ENCODE peak calls at places on chromosomes 12 and 14, in eight cellular contexts. One of them, this sample, is unnamed.

GRCh38 chr14:72457641-72458040 is 436.3 kb downstream of the DPF3 start:
- DNase-seq in IMR-90: peak
- DNase-seq in thyroid gland: no peak
- DNase-seq in sigmoid colon: no peak
- DNase-seq in HepG2: no peak
- DNase-seq in H1: no peak
- DNase-seq in A549: peak
- DNase-seq in body of pancreas: no peak
- DNase-seq in this sample: no peak

GRCh38 chr12:85951823-85952222 is 77.7 kb downstream of the NTS start:
- DNase-seq in IMR-90: peak
- DNase-seq in thyroid gland: no peak
- DNase-seq in sigmoid colon: no peak
- DNase-seq in HepG2: no peak
- DNase-seq in H1: no peak
- DNase-seq in A549: peak
- DNase-seq in body of pancreas: no peak
- DNase-seq in this sample: no peak

GRCh38 chr12:52436000-52436827 is 2.0 kb upstream of the KRT75 start:
- DNase-seq in IMR-90: peak
- DNase-seq in thyroid gland: no peak
- DNase-seq in sigmoid colon: no peak
- DNase-seq in HepG2: no peak
- DNase-seq in H1: no peak
- DNase-seq in A549: no peak
- DNase-seq in body of pancreas: peak
- DNase-seq in this sample: no peak

GRCh38 chr12:32365473-32366064 is 33.8 kb upstream of the FGD4 start:
- DNase-seq in IMR-90: peak
- DNase-seq in thyroid gland: peak
- DNase-seq in sigmoid colon: no peak
- DNase-seq in HepG2: peak
- DNase-seq in H1: peak
- DNase-seq in A549: peak
- DNase-seq in body of pancreas: peak
- DNase-seq in this sample: peak

GRCh38 chr12:464484-465267 is 4.9 kb downstream of the B4GALNT3 start:
- DNase-seq in IMR-90: no peak
- DNase-seq in thyroid gland: peak
- DNase-seq in sigmoid colon: no peak
- DNase-seq in HepG2: no peak
- DNase-seq in H1: no peak
- DNase-seq in A549: no peak
- DNase-seq in body of pancreas: peak
- DNase-seq in this sample: peak

GRCh38 chr14:61188196-61188595 is 92.9 kb downstream of the TMEM30B start:
- DNase-seq in IMR-90: no peak
- DNase-seq in thyroid gland: no peak
- DNase-seq in sigmoid colon: peak
- DNase-seq in HepG2: no peak
- DNase-seq in H1: no peak
- DNase-seq in A549: peak
- DNase-seq in body of pancreas: no peak
- DNase-seq in this sample: peak

GRCh38 chr12:89709994-89710872 is 1.6 kb upstream of the ATP2B1 start:
- DNase-seq in IMR-90: peak
- DNase-seq in thyroid gland: peak
- DNase-seq in sigmoid colon: peak
- DNase-seq in HepG2: no peak
- DNase-seq in H1: no peak
- DNase-seq in A549: no peak
- DNase-seq in body of pancreas: peak
- DNase-seq in this sample: peak

GRCh38 chr12:32603858-32604257 is 75.2 kb upstream of the DNM1L start:
- DNase-seq in IMR-90: peak
- DNase-seq in thyroid gland: no peak
- DNase-seq in sigmoid colon: no peak
- DNase-seq in HepG2: no peak
- DNase-seq in H1: no peak
- DNase-seq in A549: no peak
- DNase-seq in body of pancreas: no peak
- DNase-seq in this sample: no peak

GRCh38 chr12:64673490-64674169 is 63.3 kb downstream of the RASSF3 start:
- DNase-seq in IMR-90: peak
- DNase-seq in thyroid gland: no peak
- DNase-seq in sigmoid colon: no peak
- DNase-seq in HepG2: peak
- DNase-seq in H1: no peak
- DNase-seq in A549: no peak
- DNase-seq in body of pancreas: no peak
- DNase-seq in this sample: no peak

GRCh38 chr14:90599748-90600507 is 203.1 kb downstream of the CALM1 start:
- DNase-seq in IMR-90: peak
- DNase-seq in thyroid gland: peak
- DNase-seq in sigmoid colon: peak
- DNase-seq in HepG2: peak
- DNase-seq in H1: no peak
- DNase-seq in A549: peak
- DNase-seq in body of pancreas: no peak
- DNase-seq in this sample: no peak

GRCh38 chr14:21093018-21093417 is 5.4 kb downstream of the ZNF219 start:
- DNase-seq in IMR-90: no peak
- DNase-seq in thyroid gland: no peak
- DNase-seq in sigmoid colon: no peak
- DNase-seq in HepG2: no peak
- DNase-seq in H1: no peak
- DNase-seq in A549: no peak
- DNase-seq in body of pancreas: no peak
- DNase-seq in this sample: peak

GRCh38 chr14:73741386-73741875 is 27.2 kb upstream of the PNMA1 start:
- DNase-seq in IMR-90: peak
- DNase-seq in thyroid gland: peak
- DNase-seq in sigmoid colon: peak
- DNase-seq in HepG2: peak
- DNase-seq in H1: peak
- DNase-seq in A549: peak
- DNase-seq in body of pancreas: peak
- DNase-seq in this sample: peak
- TF ChIP-seq POLR2A in IMR-90: no peak
- TF ChIP-seq POLR2A in thyroid gland: no peak
- TF ChIP-seq POLR2A in sigmoid colon: no peak
- TF ChIP-seq POLR2A in HepG2: no peak
- TF ChIP-seq POLR2A in H1: no peak
- TF ChIP-seq POLR2A in A549: no peak
- TF ChIP-seq POLR2A in body of pancreas: no peak
- TF ChIP-seq POLR2A in this sample: no peak

GRCh38 chr12:116455540-116456306 is 103.5 kb upstream of the MAP1LC3B2 start:
- DNase-seq in IMR-90: peak
- DNase-seq in thyroid gland: peak
- DNase-seq in sigmoid colon: peak
- DNase-seq in HepG2: no peak
- DNase-seq in H1: no peak
- DNase-seq in A549: peak
- DNase-seq in body of pancreas: peak
- DNase-seq in this sample: peak
- TF ChIP-seq POLR2A in IMR-90: peak
- TF ChIP-seq POLR2A in thyroid gland: no peak
- TF ChIP-seq POLR2A in sigmoid colon: no peak
- TF ChIP-seq POLR2A in HepG2: no peak
- TF ChIP-seq POLR2A in H1: no peak
- TF ChIP-seq POLR2A in A549: no peak
- TF ChIP-seq POLR2A in body of pancreas: no peak
- TF ChIP-seq POLR2A in this sample: no peak

GRCh38 chr12:12794686-12795085 is 9.2 kb downstream of the APOLD1 start:
- DNase-seq in IMR-90: no peak
- DNase-seq in thyroid gland: no peak
- DNase-seq in sigmoid colon: no peak
- DNase-seq in HepG2: no peak
- DNase-seq in H1: no peak
- DNase-seq in A549: no peak
- DNase-seq in body of pancreas: no peak
- DNase-seq in this sample: no peak

GRCh38 chr12:12792421-12792820 is 7.0 kb downstream of the APOLD1 start:
- DNase-seq in IMR-90: no peak
- DNase-seq in thyroid gland: no peak
- DNase-seq in sigmoid colon: no peak
- DNase-seq in HepG2: no peak
- DNase-seq in H1: no peak
- DNase-seq in A549: no peak
- DNase-seq in body of pancreas: no peak
- DNase-seq in this sample: no peak

GRCh38 chr12:12788675-12789368 is 3.4 kb downstream of the APOLD1 start:
- DNase-seq in IMR-90: peak
- DNase-seq in thyroid gland: peak
- DNase-seq in sigmoid colon: peak
- DNase-seq in HepG2: peak
- DNase-seq in H1: no peak
- DNase-seq in A549: peak
- DNase-seq in body of pancreas: peak
- DNase-seq in this sample: peak

GRCh38 chr12:12790956-12791355 is 5.5 kb downstream of the APOLD1 start:
- DNase-seq in IMR-90: no peak
- DNase-seq in thyroid gland: no peak
- DNase-seq in sigmoid colon: no peak
- DNase-seq in HepG2: no peak
- DNase-seq in H1: no peak
- DNase-seq in A549: no peak
- DNase-seq in body of pancreas: no peak
- DNase-seq in this sample: no peak

GRCh38 chr12:12791756-12792346 is 6.4 kb downstream of the APOLD1 start:
- DNase-seq in IMR-90: peak
- DNase-seq in thyroid gland: peak
- DNase-seq in sigmoid colon: peak
- DNase-seq in HepG2: no peak
- DNase-seq in H1: no peak
- DNase-seq in A549: peak
- DNase-seq in body of pancreas: no peak
- DNase-seq in this sample: no peak
- TF ChIP-seq POLR2A in IMR-90: no peak
- TF ChIP-seq POLR2A in thyroid gland: no peak
- TF ChIP-seq POLR2A in sigmoid colon: no peak
- TF ChIP-seq POLR2A in HepG2: no peak
- TF ChIP-seq POLR2A in H1: no peak
- TF ChIP-seq POLR2A in A549: no peak
- TF ChIP-seq POLR2A in body of pancreas: no peak
- TF ChIP-seq POLR2A in this sample: no peak

DNA sequence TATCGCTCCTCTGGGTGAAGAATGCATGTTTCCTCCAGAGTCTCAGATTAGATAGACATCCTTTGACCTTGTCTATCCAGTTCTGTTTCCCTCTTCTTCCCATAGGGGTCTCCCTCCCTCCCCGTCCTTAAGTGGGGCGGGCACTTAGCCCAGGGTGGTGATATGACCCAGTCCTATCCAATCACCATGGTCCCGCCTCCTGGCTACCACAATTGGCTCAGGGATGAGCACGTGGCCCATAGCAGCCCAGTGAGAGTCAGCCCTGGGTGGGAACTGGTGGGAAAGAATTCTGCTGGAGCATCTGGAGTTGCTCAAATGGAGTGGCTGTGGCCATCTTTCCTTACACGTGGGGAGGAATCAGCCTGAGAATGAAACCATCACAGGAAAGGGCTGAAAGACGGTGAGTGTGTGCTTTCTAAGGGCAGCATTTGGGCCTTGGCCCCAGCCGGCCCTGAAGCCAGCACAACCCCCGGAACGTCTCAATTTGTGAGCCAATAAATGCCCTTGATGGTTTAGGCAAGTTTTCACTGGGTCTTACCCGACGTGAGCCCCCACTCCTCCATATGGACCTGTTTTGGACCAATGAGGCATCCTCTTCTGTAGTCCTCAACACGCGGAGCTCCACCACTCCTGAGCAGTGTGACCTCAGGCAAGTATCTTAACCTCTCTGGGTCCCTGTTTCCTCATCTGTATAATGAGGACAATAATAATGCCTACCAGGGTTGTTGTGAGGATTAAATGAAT is 14.3 kb upstream of the MLXIP start:
- DNase-seq in IMR-90: peak
- DNase-seq in thyroid gland: peak
- DNase-seq in sigmoid colon: peak
- DNase-seq in HepG2: peak
- DNase-seq in H1: peak
- DNase-seq in A549: peak
- DNase-seq in body of pancreas: peak
- DNase-seq in this sample: peak
- TF ChIP-seq POLR2A in IMR-90: no peak
- TF ChIP-seq POLR2A in thyroid gland: peak
- TF ChIP-seq POLR2A in sigmoid colon: no peak
- TF ChIP-seq POLR2A in HepG2: peak
- TF ChIP-seq POLR2A in H1: peak
- TF ChIP-seq POLR2A in A549: no peak
- TF ChIP-seq POLR2A in body of pancreas: peak
- TF ChIP-seq POLR2A in this sample: no peak

DNA sequence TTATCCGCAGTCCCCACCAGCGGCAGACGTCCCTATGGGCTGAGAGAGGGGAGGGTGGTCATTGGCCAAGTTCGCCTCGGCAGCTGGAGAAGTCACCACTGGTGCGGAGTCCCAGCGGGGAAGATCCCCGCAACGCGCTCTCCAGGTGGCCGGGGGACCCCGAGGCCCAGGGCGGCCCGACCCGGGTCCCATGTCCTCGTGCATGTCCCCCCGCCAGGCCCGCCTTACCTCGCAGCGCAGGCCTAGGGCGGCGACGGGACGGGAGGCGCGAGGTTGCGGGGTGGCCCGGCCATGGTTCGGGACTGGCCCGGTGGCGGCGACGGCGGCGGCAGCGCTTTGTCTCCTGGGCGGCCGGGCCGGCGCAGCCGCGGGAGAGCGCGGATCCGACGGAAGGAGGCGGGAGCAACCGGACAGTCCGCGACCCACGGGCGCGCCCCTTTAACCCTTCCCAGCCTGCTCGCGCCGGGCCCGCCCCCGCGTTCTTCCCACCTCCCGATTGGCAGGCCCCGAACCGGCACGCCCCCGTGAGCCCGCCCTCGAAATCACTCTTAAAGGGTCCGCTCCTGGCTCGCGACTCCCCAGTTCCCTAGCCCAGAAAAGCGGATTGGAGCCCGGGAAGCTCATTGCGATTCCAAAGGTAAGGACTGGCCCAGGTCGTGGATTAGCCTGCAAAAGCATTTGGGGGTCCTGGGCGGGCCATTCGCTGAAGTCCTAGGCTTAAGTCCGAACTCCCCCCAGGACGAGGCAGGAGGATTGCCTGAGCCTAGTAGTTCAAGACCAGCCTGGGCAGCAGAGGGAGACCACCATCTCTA is at the start of gene PHETA1:
- DNase-seq in IMR-90: peak
- DNase-seq in thyroid gland: peak
- DNase-seq in sigmoid colon: peak
- DNase-seq in HepG2: peak
- DNase-seq in H1: peak
- DNase-seq in A549: peak
- DNase-seq in body of pancreas: peak
- DNase-seq in this sample: peak
- TF ChIP-seq POLR2A in IMR-90: no peak
- TF ChIP-seq POLR2A in thyroid gland: peak
- TF ChIP-seq POLR2A in sigmoid colon: no peak
- TF ChIP-seq POLR2A in HepG2: no peak
- TF ChIP-seq POLR2A in H1: peak
- TF ChIP-seq POLR2A in A549: peak
- TF ChIP-seq POLR2A in body of pancreas: peak
- TF ChIP-seq POLR2A in this sample: peak

GRCh38 chr12:6336079-6336858 is 5.6 kb downstream of the TNFRSF1A start:
- DNase-seq in IMR-90: peak
- DNase-seq in thyroid gland: peak
- DNase-seq in sigmoid colon: peak
- DNase-seq in HepG2: peak
- DNase-seq in H1: peak
- DNase-seq in A549: peak
- DNase-seq in body of pancreas: peak
- DNase-seq in this sample: peak
- TF ChIP-seq POLR2A in IMR-90: no peak
- TF ChIP-seq POLR2A in thyroid gland: peak
- TF ChIP-seq POLR2A in sigmoid colon: no peak
- TF ChIP-seq POLR2A in HepG2: peak
- TF ChIP-seq POLR2A in H1: peak
- TF ChIP-seq POLR2A in A549: peak
- TF ChIP-seq POLR2A in body of pancreas: peak
- TF ChIP-seq POLR2A in this sample: peak

This sample was measured in adrenal gland.